ENCODE peak calls at places on chromosomes 2 and 18, in ten cellular contexts. F is lower leg skin, D is transverse colon, R is HepG2, T is body of pancreas, I is GM12891, L is tibial nerve, G is IMR-90, U is endothelial cell of umbilical vein, W is stomach. J is an unnamed sample.

GRCh38 chr2:109247812-109248211 is 118.8 kb downstream of the SH3RF3 start:
- DNase-seq in F (peak), D (no peak), R (no peak), T (no peak), I (no peak), L (no peak), G (no peak), U (peak), W (no peak), J (no peak)

GRCh38 chr2:231937057-231937456 is 10.9 kb upstream of the NPPC start:
- DNase-seq in F (peak), D (no peak), R (no peak), T (no peak), I (no peak), L (no peak), G (no peak), U (no peak), W (peak), J (no peak)

GRCh38 chr18:5704847-5705246 is 161.1 kb upstream of the EPB41L3 start:
- DNase-seq in F (no peak), D (no peak), R (no peak), T (no peak), I (no peak), L (no peak), G (no peak), U (no peak), W (no peak), J (no peak)

GRCh38 chr2:55009277-55010055 is 40.8 kb downstream of the RTN4 start:
- DNase-seq in F (no peak), D (no peak), R (no peak), T (no peak), I (no peak), L (no peak), G (no peak), U (no peak), W (no peak), J (no peak)

GRCh38 chr18:51082571-51083264 is 52.7 kb downstream of the SMAD4 start:
- DNase-seq in F (no peak), D (no peak), R (no peak), T (no peak), I (no peak), L (no peak), G (peak), U (peak), W (no peak), J (no peak)

GRCh38 chr2:215777481-215778044 is 235.8 kb downstream of the MREG start:
- DNase-seq in F (no peak), D (no peak), R (no peak), T (no peak), I (no peak), L (no peak), G (no peak), U (no peak), W (no peak), J (no peak)

GRCh38 chr2:20157606-20157970 is 67.3 kb downstream of the SDC1 start:
- DNase-seq in F (no peak), D (no peak), R (no peak), T (no peak), I (no peak), L (no peak), G (peak), U (no peak), W (no peak), J (no peak)

GRCh38 chr18:22473366-22473765 is 55.7 kb upstream of the CTAGE1 start:
- DNase-seq in F (no peak), D (no peak), R (no peak), T (no peak), I (no peak), L (no peak), G (no peak), U (no peak), W (no peak), J (no peak)

GRCh38 chr2:73984922-73985317 is 210 bp downstream of the TET3 start:
- DNase-seq in F (peak), D (peak), R (peak), T (peak), I (peak), L (no peak), G (no peak), U (no peak), W (peak), J (peak)

GRCh38 chr2:20539776-20540586 is 93.1 kb downstream of the RHOB start:
- DNase-seq in F (peak), D (no peak), R (no peak), T (no peak), I (no peak), L (no peak), G (no peak), U (no peak), W (no peak), J (no peak)

GRCh38 chr2:233464531-233465240 is 101.9 kb downstream of the USP40 start:
- DNase-seq in F (no peak), D (no peak), R (no peak), T (no peak), I (no peak), L (peak), G (no peak), U (no peak), W (peak), J (no peak)

GRCh38 chr18:36296591-36297418 is 708 bp upstream of the FHOD3 start:
- DNase-seq in F (peak), D (peak), R (peak), T (peak), I (peak), L (no peak), G (peak), U (peak), W (no peak), J (peak)

GRCh38 chr2:229489016-229489415 is 217.9 kb upstream of the PID1 start:
- DNase-seq in F (no peak), D (no peak), R (no peak), T (no peak), I (no peak), L (no peak), G (peak), U (no peak), W (no peak), J (no peak)

GRCh38 chr2:44178950-44179349 is 10.3 kb downstream of the PPM1B start:
- DNase-seq in F (no peak), D (no peak), R (no peak), T (no peak), I (no peak), L (no peak), G (no peak), U (no peak), W (no peak), J (no peak)

GRCh38 chr2:182550234-182550633 is 123.4 kb upstream of the PDE1A start:
- DNase-seq in F (no peak), D (no peak), R (no peak), T (no peak), I (no peak), L (no peak), G (no peak), U (no peak), W (no peak), J (no peak)

GRCh38 chr2:64979744-64980143 is 9.5 kb upstream of the SLC1A4 start:
- DNase-seq in F (no peak), D (no peak), R (no peak), T (no peak), I (no peak), L (no peak), G (no peak), U (no peak), W (no peak), J (no peak)

GRCh38 chr2:20561703-20562454 is 89.0 kb downstream of the HS1BP3 start:
- DNase-seq in F (no peak), D (no peak), R (no peak), T (no peak), I (no peak), L (no peak), G (peak), U (peak), W (no peak), J (no peak)

GRCh38 chr2:45797451-45798230 is 146.2 kb downstream of the PRKCE start:
- DNase-seq in F (no peak), D (no peak), R (no peak), T (no peak), I (no peak), L (no peak), G (no peak), U (no peak), W (no peak), J (no peak)

GRCh38 chr2:31129835-31130561 is 8.2 kb downstream of the GALNT14 start:
- DNase-seq in F (no peak), D (no peak), R (no peak), T (no peak), I (no peak), L (no peak), G (no peak), U (no peak), W (no peak), J (no peak)

GRCh38 chr2:217835931-217836881 is 166.6 kb downstream of the TNS1 start:
- DNase-seq in F (peak), D (peak), R (no peak), T (no peak), I (no peak), L (peak), G (peak), U (no peak), W (no peak), J (no peak)

GRCh38 chr18:48781041-48781989 is 169.4 kb downstream of the SMAD7 start:
- DNase-seq in F (peak), D (peak), R (peak), T (peak), I (no peak), L (peak), G (peak), U (peak), W (peak), J (peak)

GRCh38 chr2:33496150-33496549 is 19.7 kb downstream of the RASGRP3 start:
- DNase-seq in F (no peak), D (no peak), R (no peak), T (no peak), I (no peak), L (no peak), G (peak), U (peak), W (no peak), J (no peak)

GRCh38 chr2:172404824-172405223 is 22.6 kb upstream of the ITGA6 start:
- DNase-seq in F (no peak), D (no peak), R (no peak), T (no peak), I (no peak), L (no peak), G (peak), U (peak), W (no peak), J (no peak)

GRCh38 chr2:72989770-72990556 is 72.6 kb downstream of the EMX1 start:
- DNase-seq in F (peak), D (peak), R (no peak), T (peak), I (no peak), L (peak), G (peak), U (no peak), W (peak), J (no peak)

GRCh38 chr2:241794250-241794823 is 14.7 kb upstream of the NEU4 start:
- DNase-seq in F (no peak), D (peak), R (no peak), T (no peak), I (no peak), L (peak), G (no peak), U (no peak), W (no peak), J (no peak)

GRCh38 chr18:13025233-13025632 is 34.1 kb downstream of the CEP192 start:
- DNase-seq in F (no peak), D (no peak), R (no peak), T (no peak), I (no peak), L (no peak), G (no peak), U (no peak), W (no peak), J (no peak)

GRCh38 chr2:241514545-241514944 is 6.2 kb upstream of the STK25 start:
- DNase-seq in F (no peak), D (no peak), R (no peak), T (no peak), I (no peak), L (no peak), G (peak), U (no peak), W (no peak), J (no peak)

GRCh38 chr2:25115902-25116301 is 52.5 kb downstream of the POMC start:
- DNase-seq in F (no peak), D (no peak), R (peak), T (no peak), I (no peak), L (no peak), G (peak), U (no peak), W (no peak), J (no peak)

GRCh38 chr2:217798191-217798590 is 204.6 kb downstream of the TNS1 start:
- DNase-seq in F (no peak), D (no peak), R (no peak), T (no peak), I (no peak), L (no peak), G (no peak), U (no peak), W (no peak), J (no peak)

GRCh38 chr2:172484253-172484652 is 56.9 kb downstream of the ITGA6 start:
- DNase-seq in F (no peak), D (no peak), R (peak), T (no peak), I (no peak), L (no peak), G (peak), U (peak), W (no peak), J (no peak)

GRCh38 chr2:205766765-205767359 is 84.6 kb downstream of the NRP2 start:
- DNase-seq in F (no peak), D (peak), R (peak), T (peak), I (peak), L (peak), G (peak), U (peak), W (peak), J (peak)

GRCh38 chr2:127037456-127037855 is 69.5 kb downstream of the BIN1 start:
- DNase-seq in F (no peak), D (no peak), R (no peak), T (no peak), I (no peak), L (no peak), G (no peak), U (no peak), W (no peak), J (no peak)

GRCh38 chr2:108297436-108298141 is 8.9 kb downstream of the SULT1C2 start:
- DNase-seq in F (no peak), D (no peak), R (no peak), T (no peak), I (no peak), L (no peak), G (peak), U (no peak), W (no peak), J (no peak)

DNA sequence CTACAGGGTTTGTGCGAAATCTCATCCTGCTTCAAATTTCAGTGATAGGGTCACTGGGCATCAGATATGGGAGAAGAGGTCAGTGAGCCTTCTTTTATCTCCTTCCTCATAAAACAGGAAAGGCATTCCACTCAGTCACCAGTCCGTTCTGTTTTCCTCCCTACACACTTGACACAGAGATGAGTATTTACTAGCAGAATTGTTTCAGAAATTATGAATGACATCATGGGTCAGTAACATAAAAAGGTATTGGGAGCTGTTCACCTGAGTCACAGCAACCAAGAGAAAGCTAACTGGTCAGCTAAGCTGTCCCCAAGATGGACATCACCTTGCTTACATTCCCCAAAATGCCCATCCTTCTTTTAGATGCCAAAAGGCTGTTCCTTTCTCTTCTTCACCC is 96.3 kb downstream of the ACVR1 start:
- DNase-seq in F (no peak), D (no peak), R (no peak), T (no peak), I (no peak), L (no peak), G (no peak), U (no peak), W (no peak), J (no peak)
- TF ChIP-seq POLR2A in F (no peak), D (no peak), R (no peak), T (no peak), I (no peak), L (no peak), G (no peak), U (no peak), W (no peak), J (no peak)

GRCh38 chr2:48180557-48180956 is 274.3 kb upstream of the FBXO11 start:
- DNase-seq in F (no peak), D (no peak), R (no peak), T (no peak), I (no peak), L (no peak), G (no peak), U (no peak), W (no peak), J (no peak)
- TF ChIP-seq POLR2A in F (no peak), D (no peak), R (no peak), T (no peak), I (no peak), L (no peak), G (no peak), U (no peak), W (no peak), J (no peak)

GRCh38 chr18:76452357-76452756 is 42.7 kb downstream of the ZNF516 start:
- DNase-seq in F (no peak), D (no peak), R (no peak), T (no peak), I (no peak), L (no peak), G (peak), U (no peak), W (no peak), J (no peak)

GRCh38 chr18:76450452-76450851 is 44.6 kb downstream of the ZNF516 start:
- DNase-seq in F (peak), D (no peak), R (no peak), T (no peak), I (no peak), L (no peak), G (peak), U (no peak), W (no peak), J (no peak)

GRCh38 chr18:76449110-76449453 is 46.0 kb downstream of the ZNF516 start:
- DNase-seq in F (peak), D (no peak), R (no peak), T (no peak), I (no peak), L (no peak), G (no peak), U (no peak), W (no peak), J (no peak)

GRCh38 chr18:76451475-76452331 is 43.3 kb downstream of the ZNF516 start:
- DNase-seq in F (peak), D (no peak), R (no peak), T (no peak), I (no peak), L (no peak), G (no peak), U (peak), W (no peak), J (no peak)

DNA sequence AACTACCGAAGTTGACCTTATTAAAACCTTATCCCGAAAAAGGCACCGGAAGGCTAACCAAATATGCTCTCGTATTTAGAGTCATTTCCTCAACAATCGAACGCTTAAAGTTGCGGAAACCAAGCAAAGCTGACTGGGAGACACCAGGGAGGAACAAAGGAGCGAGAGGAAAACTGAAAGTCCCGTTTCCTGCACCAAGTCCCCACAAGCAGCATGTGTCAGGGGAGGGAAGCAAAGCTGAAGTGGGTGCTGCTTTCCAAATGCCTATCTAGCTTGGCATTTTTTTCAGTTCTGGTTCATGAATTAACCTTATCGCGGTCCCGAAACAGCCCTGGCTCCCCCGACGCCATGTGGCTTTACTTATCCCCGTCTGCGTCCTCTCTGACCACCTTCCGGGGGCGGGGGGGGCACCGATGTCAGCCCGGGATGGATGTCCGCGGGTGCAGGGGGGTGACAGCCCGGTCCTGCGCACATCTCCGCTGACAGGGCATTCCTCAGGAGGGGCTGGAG is 44.1 kb downstream of the ZNF516 start:
- DNase-seq in F (peak), D (peak), R (no peak), T (no peak), I (no peak), L (no peak), G (peak), U (peak), W (no peak), J (peak)
- TF ChIP-seq POLR2A in F (no peak), D (no peak), R (no peak), T (no peak), I (peak), L (no peak), G (peak), U (no peak), W (no peak), J (peak)

GRCh38 chr18:9474983-9475642 is at the start of gene RALBP1:
- DNase-seq in F (peak), D (peak), R (peak), T (peak), I (peak), L (peak), G (peak), U (peak), W (peak), J (peak)
- TF ChIP-seq POLR2A in F (peak), D (peak), R (peak), T (peak), I (peak), L (peak), G (no peak), U (peak), W (no peak), J (peak)

GRCh38 chr2:235698028-235698427 is 204.2 kb downstream of the AGAP1 start:
- DNase-seq in F (no peak), D (no peak), R (no peak), T (no peak), I (no peak), L (no peak), G (peak), U (no peak), W (peak), J (no peak)
- TF ChIP-seq POLR2A in F (no peak), D (no peak), R (no peak), T (no peak), I (no peak), L (no peak), G (no peak), U (no peak), W (no peak), J (no peak)

GRCh38 chr2:239253264-239253663 is 147.6 kb downstream of the HDAC4 start:
- DNase-seq in F (no peak), D (no peak), R (no peak), T (no peak), I (no peak), L (no peak), G (no peak), U (no peak), W (no peak), J (no peak)

GRCh38 chr2:239250216-239251071 is 150.4 kb downstream of the HDAC4 start:
- DNase-seq in F (peak), D (no peak), R (no peak), T (no peak), I (no peak), L (no peak), G (no peak), U (no peak), W (no peak), J (peak)

GRCh38 chr2:239252433-239253200 is 148.2 kb downstream of the HDAC4 start:
- DNase-seq in F (peak), D (peak), R (no peak), T (peak), I (no peak), L (no peak), G (peak), U (peak), W (no peak), J (no peak)

GRCh38 chr2:239253705-239254104 is 147.1 kb downstream of the HDAC4 start:
- DNase-seq in F (peak), D (no peak), R (no peak), T (no peak), I (no peak), L (no peak), G (no peak), U (no peak), W (peak), J (no peak)

DNA sequence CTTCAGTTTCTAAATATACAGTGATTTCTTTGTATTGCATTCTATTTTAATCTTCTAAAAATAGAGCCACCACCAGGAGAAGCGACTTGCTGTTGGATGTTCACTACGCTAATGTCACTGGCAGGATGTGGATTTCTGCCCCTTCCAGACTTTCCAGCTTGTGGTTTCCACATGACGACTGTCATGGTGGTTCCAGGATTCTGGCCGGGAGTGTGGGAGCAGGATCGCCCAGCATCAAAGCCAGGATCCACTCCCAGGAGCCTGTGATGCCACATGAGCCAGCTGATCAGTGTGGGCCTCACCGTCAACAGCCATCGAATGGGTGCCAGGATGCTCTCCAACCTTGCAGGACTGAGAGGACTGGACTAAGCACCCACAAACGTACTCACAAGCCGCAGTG is 148.8 kb downstream of the HDAC4 start:
- DNase-seq in F (peak), D (no peak), R (no peak), T (no peak), I (no peak), L (no peak), G (no peak), U (no peak), W (no peak), J (no peak)
- TF ChIP-seq POLR2A in F (no peak), D (no peak), R (no peak), T (no peak), I (no peak), L (no peak), G (no peak), U (no peak), W (no peak), J (no peak)